ENCODE peak calls at places on chromosome 7, in six cellular contexts. G is neural crest cell, M is fibroblast of mammary gland, Y is cardiac muscle cell, B is fibroblast of pulmonary artery, I is AG10803. W is an unnamed sample.

GRCh38 chr7:20793258-20793657 is 6.6 kb upstream of the SP8 start:
- DNase-seq in Y (no peak), I (no peak), B (no peak), G (no peak), M (no peak), W (no peak)

GRCh38 chr7:55185941-55186609 is 167.3 kb downstream of the EGFR start:
- DNase-seq in B (peak), M (peak), I (peak), G (no peak), Y (no peak), W (no peak)

GRCh38 chr7:88395720-88396119 is 89.0 kb upstream of the STEAP4 start:
- DNase-seq in G (no peak), I (no peak), M (no peak), Y (no peak), B (no peak), W (no peak)

GRCh38 chr7:155583636-155584035 is 37.3 kb upstream of the CNPY1 start:
- DNase-seq in M (no peak), B (no peak), G (no peak), Y (no peak), I (no peak), W (no peak)

GRCh38 chr7:2508327-2509231 is 11.0 kb upstream of the LFNG start:
- DNase-seq in G (no peak), I (peak), Y (no peak), B (no peak), M (peak), W (peak)

GRCh38 chr7:22861576-22861975 is 38.9 kb upstream of the TOMM7 start:
- DNase-seq in Y (no peak), G (no peak), B (no peak), I (no peak), M (no peak), W (no peak)

GRCh38 chr7:155918720-155919399 is 106.6 kb upstream of the SHH start:
- DNase-seq in Y (no peak), I (no peak), M (peak), B (peak), G (no peak), W (no peak)

GRCh38 chr7:136874393-136875032 is 6.1 kb downstream of the CHRM2 start:
- DNase-seq in M (peak), Y (no peak), B (peak), G (no peak), I (peak), W (no peak)

GRCh38 chr7:155288055-155288454 is 9.6 kb upstream of the INSIG1 start:
- DNase-seq in Y (no peak), B (no peak), M (no peak), G (no peak), I (no peak), W (no peak)

GRCh38 chr7:69078997-69079769 is 519.1 kb upstream of the AUTS2 start:
- DNase-seq in Y (no peak), G (no peak), B (no peak), M (peak), I (peak), W (no peak)

GRCh38 chr7:152859781-152860191 is 100.2 kb downstream of the ACTR3B start:
- DNase-seq in G (no peak), B (no peak), I (no peak), M (peak), Y (no peak), W (no peak)

GRCh38 chr7:131532570-131533091 is 23.8 kb downstream of the PODXL start:
- DNase-seq in G (no peak), Y (no peak), M (no peak), I (no peak), B (no peak), W (no peak)

GRCh38 chr7:115008465-115009114 is 86.7 kb downstream of the MDFIC start:
- DNase-seq in M (peak), I (peak), Y (no peak), G (no peak), B (peak), W (no peak)

GRCh38 chr7:127979728-127980126 is 51.5 kb downstream of the LRRC4 start:
- DNase-seq in I (no peak), B (no peak), G (no peak), M (no peak), Y (no peak), W (no peak)

GRCh38 chr7:93301736-93302135 is 69.6 kb downstream of the VPS50 start:
- DNase-seq in B (no peak), G (no peak), M (no peak), Y (no peak), I (no peak), W (no peak)

GRCh38 chr7:85103352-85103751 is 83.5 kb downstream of the SEMA3D start:
- DNase-seq in Y (no peak), G (no peak), I (no peak), B (no peak), M (peak), W (peak)

DNA sequence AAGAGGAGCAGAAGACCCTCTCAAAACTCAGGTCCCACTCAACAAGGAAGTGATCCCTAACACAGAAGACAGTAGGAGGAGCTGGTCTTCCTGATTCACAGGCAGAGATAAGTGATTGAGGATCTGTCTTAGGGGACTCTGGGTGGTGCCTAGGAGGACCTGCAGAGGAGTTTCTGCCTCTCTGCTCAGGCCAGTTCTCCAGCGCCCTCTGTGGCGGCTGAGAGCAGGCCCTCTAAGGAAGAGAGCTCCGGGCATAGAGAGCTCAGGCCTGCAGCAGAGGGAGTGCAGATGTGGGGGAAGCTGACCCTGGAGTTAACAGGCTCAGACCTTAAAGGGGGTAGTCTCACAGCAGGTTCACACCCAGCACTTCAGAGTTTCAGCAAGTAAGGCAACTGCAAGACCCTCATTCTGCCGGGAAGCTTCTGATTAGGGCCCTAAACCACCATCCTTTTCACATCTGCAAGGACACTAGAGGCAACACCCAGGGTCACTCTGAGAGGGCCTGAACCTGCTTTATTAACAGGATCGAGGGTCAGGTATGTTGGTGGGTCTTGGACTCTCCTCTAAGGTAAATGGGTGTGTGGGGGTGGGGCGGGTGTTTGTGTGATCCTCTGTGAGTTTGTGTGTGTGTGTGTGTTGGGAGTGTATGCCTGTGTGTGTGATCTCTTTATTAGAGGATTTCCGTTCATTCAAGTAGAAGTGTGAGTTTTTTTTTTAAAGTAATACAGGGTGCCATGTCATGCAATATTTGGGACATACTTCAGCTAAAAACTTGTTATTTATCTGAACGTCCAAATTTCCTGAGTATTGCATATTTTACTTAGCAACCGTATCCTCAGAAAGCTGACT is 57.6 kb upstream of the TARP start:
- DNase-seq in I (no peak), Y (peak), M (no peak), G (no peak), B (no peak), W (peak)
- TF ChIP-seq CTCF in I (no peak), Y (no peak), M (peak), G (no peak), B (peak), W (no peak)

GRCh38 chr7:95840953-95841950 is 68.9 kb downstream of the DYNC1I1 start:
- DNase-seq in B (no peak), Y (peak), G (no peak), M (peak), I (no peak), W (peak)
- TF ChIP-seq CTCF in B (peak), Y (peak), G (peak), M (peak), I (peak), W (peak)

GRCh38 chr7:47502240-47502877 is 79.6 kb downstream of the TNS3 start:
- DNase-seq in Y (no peak), M (no peak), B (no peak), G (no peak), I (no peak), W (no peak)
- TF ChIP-seq CTCF in Y (no peak), M (no peak), B (no peak), G (no peak), I (no peak), W (no peak)

GRCh38 chr7:19491371-19491770 is 217.5 kb downstream of the POLR1F start:
- DNase-seq in I (no peak), B (no peak), M (no peak), G (no peak), Y (no peak), W (no peak)

GRCh38 chr7:19489162-19489820 is 219.5 kb downstream of the POLR1F start:
- DNase-seq in M (no peak), B (no peak), Y (no peak), I (no peak), G (no peak), W (no peak)

GRCh38 chr7:19488056-19488455 is 220.8 kb downstream of the POLR1F start:
- DNase-seq in I (no peak), G (no peak), B (no peak), M (no peak), Y (no peak), W (no peak)

DNA sequence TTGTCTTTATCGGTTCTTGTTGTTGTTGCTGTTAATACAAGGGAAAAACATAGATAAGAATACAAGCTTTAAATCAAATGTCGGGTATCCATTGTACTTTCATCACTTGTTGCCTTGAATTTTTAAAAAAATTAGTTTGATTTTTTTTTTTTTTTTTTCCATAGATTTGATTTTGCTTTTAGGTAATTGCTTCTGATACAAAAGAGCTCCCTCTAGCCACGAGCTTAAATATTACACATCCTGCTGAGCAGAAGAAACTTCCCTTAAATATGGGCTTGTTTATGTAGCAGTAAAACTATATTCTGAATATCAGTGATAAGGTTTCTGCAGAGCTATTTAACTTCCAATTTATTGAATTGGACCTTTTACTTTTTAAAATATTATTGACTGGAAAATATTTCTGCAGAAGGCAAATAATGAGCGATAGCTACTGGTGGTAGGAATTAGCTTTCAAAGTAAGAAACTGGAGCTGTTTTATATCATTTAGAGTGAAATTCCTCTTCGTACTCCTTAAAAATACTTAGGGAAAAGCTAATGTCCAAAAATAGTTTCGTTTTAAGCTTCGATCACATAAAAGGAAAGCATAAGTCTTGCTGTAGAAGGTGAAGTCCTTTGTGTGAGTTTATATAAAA is 216.9 kb downstream of the POLR1F start:
- DNase-seq in Y (peak), B (peak), M (peak), G (no peak), I (peak), W (no peak)
- TF ChIP-seq CTCF in Y (peak), B (peak), M (peak), G (peak), I (peak), W (peak)

GRCh38 chr7:39951156-39951942 is 1.3 kb downstream of the CDK13 start:
- DNase-seq in I (peak), G (peak), B (peak), Y (peak), M (peak), W (peak)
- TF ChIP-seq CTCF in I (peak), G (peak), B (peak), Y (peak), M (peak), W (peak)

GRCh38 chr7:149494738-149495368 is 2.8 kb downstream of the ZNF746 start:
- DNase-seq in I (peak), G (no peak), B (peak), M (peak), Y (no peak), W (no peak)

GRCh38 chr7:149500201-149500600 is 2.6 kb upstream of the ZNF746 start:
- DNase-seq in M (no peak), Y (no peak), G (no peak), I (no peak), B (no peak), W (no peak)

GRCh38 chr7:149495785-149496641 is 1.6 kb downstream of the ZNF746 start:
- DNase-seq in M (peak), G (no peak), I (peak), B (peak), Y (peak), W (peak)

GRCh38 chr7:149496642-149497391 is 792 bp downstream of the ZNF746 start:
- DNase-seq in G (no peak), M (peak), Y (peak), I (peak), B (peak), W (peak)

DNA sequence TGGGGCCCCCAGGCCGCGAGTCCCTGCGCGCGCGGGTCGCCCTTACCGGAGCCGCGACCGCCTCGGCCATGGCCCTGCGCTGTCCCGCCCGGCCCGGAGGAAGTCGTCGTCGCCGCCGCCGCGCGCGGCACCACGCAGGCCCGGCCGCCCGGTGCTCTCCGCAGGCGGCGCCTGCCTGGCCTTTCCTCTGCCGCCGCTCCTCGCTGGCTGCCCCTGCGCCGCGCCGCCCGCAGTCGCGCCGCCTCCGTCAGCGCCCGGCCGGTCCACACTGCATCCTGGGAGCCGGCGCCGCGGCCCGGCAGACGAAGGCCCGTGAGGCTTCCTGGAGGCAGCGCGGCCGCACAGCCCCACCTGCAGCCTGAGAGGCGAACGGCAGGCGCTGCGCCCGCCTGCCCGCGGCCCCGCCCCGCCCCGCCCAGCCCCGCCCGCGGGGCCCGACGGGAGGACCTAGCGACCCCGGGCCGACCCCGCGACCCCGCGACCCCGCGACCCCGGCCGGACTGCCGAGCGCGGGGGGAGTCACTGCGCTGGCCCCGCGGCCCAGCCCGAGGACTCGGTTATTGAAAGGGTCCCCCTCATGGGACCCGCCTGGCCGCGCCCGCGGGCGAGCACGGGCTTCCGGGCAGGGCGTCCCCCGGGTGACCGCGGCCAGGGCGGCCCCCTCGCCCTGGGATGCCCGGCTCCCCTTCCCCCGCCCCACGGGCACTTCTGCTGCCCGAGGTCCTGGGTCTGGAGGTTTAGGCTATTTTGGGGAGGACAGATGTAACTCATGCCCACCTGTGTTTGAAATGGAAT is at the start of gene ZNF746:
- DNase-seq in B (peak), M (peak), Y (peak), G (peak), I (peak), W (peak)
- TF ChIP-seq CTCF in B (peak), M (peak), Y (peak), G (peak), I (peak), W (no peak)

GRCh38 chr7:44963526-44964290 is 15.1 kb downstream of the MYO1G start:
- DNase-seq in B (no peak), Y (no peak), M (no peak), G (no peak), I (no peak), W (no peak)

GRCh38 chr7:44965937-44966730 is 12.7 kb downstream of the MYO1G start:
- DNase-seq in Y (no peak), I (no peak), M (no peak), B (no peak), G (no peak), W (no peak)

GRCh38 chr7:44965441-44965903 is 13.3 kb downstream of the MYO1G start:
- DNase-seq in Y (no peak), I (no peak), M (no peak), G (no peak), B (no peak), W (no peak)

GRCh38 chr7:44964831-44965440 is 13.9 kb downstream of the MYO1G start:
- DNase-seq in G (no peak), Y (no peak), B (no peak), I (no peak), M (no peak), W (no peak)

DNA sequence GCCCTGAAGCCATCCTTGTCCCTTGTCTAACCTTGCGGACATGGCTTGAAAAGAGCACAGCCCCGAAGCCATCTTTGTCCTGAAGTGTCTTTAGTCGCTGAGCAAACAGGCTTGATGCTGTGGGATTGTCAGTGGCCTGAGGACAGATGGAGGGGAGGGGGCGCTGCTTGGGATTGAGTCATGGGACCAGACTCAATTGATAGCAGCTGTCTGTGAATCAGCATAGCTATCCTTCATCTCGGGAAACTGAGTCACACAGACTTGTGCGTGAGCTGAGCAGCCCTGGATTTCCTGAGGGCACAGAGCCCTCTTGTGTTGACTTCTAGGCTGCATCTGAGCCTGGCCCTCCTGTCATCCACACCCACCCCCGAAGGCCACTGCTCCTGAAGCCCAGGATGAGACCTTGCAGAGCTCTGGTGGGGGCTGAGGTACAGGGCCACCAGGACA is 14.4 kb downstream of the MYO1G start:
- DNase-seq in M (peak), Y (no peak), B (no peak), I (no peak), G (no peak), W (no peak)
- TF ChIP-seq CTCF in M (peak), Y (peak), B (peak), I (peak), G (peak), W (no peak)

GRCh38 chr7:73852500-73852899 is 8.5 kb upstream of the TMEM270 start:
- DNase-seq in I (no peak), M (no peak), G (no peak), Y (no peak), B (no peak), W (no peak)

GRCh38 chr7:73850212-73850611 is 7.9 kb upstream of the METTL27 start:
- DNase-seq in Y (no peak), G (no peak), B (no peak), M (no peak), I (no peak), W (no peak)

GRCh38 chr7:73850781-73851207 is 8.5 kb upstream of the METTL27 start:
- DNase-seq in Y (no peak), G (no peak), I (peak), M (peak), B (peak), W (no peak)

GRCh38 chr7:73847941-73848723 is 5.8 kb upstream of the METTL27 start:
- DNase-seq in B (no peak), Y (no peak), G (no peak), M (peak), I (no peak), W (no peak)

DNA sequence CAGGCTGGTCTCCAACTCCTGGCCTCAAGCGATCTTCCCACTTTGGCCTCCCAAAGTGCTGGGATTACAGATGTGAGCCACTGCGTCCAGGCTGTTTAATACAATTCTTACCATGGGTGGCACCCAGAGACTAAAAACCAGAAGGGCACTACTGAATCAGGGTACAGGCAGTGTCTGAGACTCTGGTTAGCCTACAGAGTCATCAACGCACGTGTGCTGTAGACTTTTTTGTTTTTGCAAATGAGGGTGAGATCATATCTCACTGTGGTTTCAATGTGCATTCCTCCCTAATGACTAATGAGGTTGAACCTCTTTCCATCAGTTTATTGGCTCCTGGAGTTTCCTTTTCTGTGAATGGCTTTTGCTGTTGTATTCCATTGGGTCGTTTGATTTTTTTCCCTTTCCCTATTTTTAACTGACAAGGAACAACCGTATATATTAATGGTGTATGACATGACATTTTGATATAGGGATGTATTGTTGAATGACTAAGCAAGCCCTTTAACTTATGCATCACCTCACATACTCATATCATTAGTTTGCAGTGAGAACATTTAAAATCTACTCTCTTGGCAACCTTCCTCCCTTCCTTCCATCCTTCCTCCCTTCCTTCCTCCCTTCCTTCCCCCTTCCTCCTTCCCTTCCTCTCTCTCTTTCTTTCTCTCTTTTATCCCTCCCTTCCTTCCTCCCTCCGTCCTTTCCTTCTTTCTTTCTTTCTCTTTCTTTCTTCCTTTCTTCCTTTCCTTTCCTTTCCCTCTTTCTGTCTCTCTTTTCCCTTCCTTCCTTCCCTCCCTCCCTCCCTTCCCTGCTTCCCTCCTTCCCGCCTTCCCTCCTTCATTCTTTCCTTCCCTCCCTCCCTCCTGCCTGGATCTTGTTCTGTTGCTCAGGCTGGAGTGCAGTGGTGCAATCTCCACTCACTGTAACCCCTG is 9.3 kb upstream of the TMEM270 start:
- DNase-seq in G (no peak), I (peak), Y (no peak), M (peak), B (peak), W (no peak)
- TF ChIP-seq CTCF in G (no peak), I (no peak), Y (no peak), M (no peak), B (no peak), W (no peak)

W was measured in nephron progenitor cell.